ENCODE peak calls at places on chromosomes 5 and 9, in six cellular contexts. Q is breast epithelium, W is astrocyte of the cerebellum, B is body of pancreas, T is astrocyte of the spinal cord, E is IMR-90. G is an unnamed sample.

GRCh38 chr5:13913962-13914361 is 30.5 kb downstream of the DNAH5 start:
- DNase-seq in Q (no peak), W (no peak), B (no peak), T (no peak), E (no peak), G (peak)

GRCh38 chr9:6959275-6960000 is 201.7 kb downstream of the KDM4C start:
- DNase-seq in Q (no peak), W (no peak), B (no peak), T (no peak), E (no peak), G (no peak)

GRCh38 chr5:136729901-136730355 is 364.6 kb upstream of the TRPC7 start:
- DNase-seq in Q (no peak), W (peak), B (no peak), T (peak), E (peak), G (peak)

GRCh38 chr9:2055203-2055658 is 40.1 kb downstream of the SMARCA2 start:
- DNase-seq in Q (no peak), W (peak), B (no peak), T (peak), E (peak), G (peak)

GRCh38 chr5:139495644-139496435 is 13.3 kb upstream of the STING1 start:
- DNase-seq in Q (no peak), W (no peak), B (no peak), T (no peak), E (peak), G (peak)

GRCh38 chr5:116651653-116652052 is 77.0 kb upstream of the SEMA6A start:
- DNase-seq in Q (no peak), W (no peak), B (no peak), T (no peak), E (no peak), G (no peak)

GRCh38 chr5:82425591-82425990 is 147.4 kb upstream of the RPS23 start:
- DNase-seq in Q (no peak), W (no peak), B (no peak), T (no peak), E (no peak), G (no peak)

GRCh38 chr5:111963555-111963954 is 206.6 kb upstream of the NREP start:
- DNase-seq in Q (no peak), W (no peak), B (no peak), T (no peak), E (no peak), G (no peak)

GRCh38 chr9:85723220-85723619 is 18.5 kb downstream of the AGTPBP1 start:
- DNase-seq in Q (no peak), W (no peak), B (no peak), T (peak), E (no peak), G (peak)

GRCh38 chr5:166505546-166505945 is 1785.9 kb upstream of the WWC1 start:
- DNase-seq in Q (no peak), W (peak), B (no peak), T (peak), E (no peak), G (no peak)

GRCh38 chr5:139181835-139182452 is 16.2 kb downstream of the SIL1 start:
- DNase-seq in Q (peak), W (no peak), B (no peak), T (peak), E (peak), G (peak)

GRCh38 chr5:176653986-176654385 is 6.7 kb downstream of the TSPAN17 start:
- DNase-seq in Q (no peak), W (no peak), B (no peak), T (no peak), E (no peak), G (no peak)

GRCh38 chr5:100890514-100891008 is 12.5 kb downstream of the ST8SIA4 start:
- DNase-seq in Q (no peak), W (no peak), B (no peak), T (peak), E (no peak), G (peak)
- H3K4me3 ChIP-seq in Q (peak), W (no peak), B (no peak), T (no peak), E (no peak), G (no peak)

DNA sequence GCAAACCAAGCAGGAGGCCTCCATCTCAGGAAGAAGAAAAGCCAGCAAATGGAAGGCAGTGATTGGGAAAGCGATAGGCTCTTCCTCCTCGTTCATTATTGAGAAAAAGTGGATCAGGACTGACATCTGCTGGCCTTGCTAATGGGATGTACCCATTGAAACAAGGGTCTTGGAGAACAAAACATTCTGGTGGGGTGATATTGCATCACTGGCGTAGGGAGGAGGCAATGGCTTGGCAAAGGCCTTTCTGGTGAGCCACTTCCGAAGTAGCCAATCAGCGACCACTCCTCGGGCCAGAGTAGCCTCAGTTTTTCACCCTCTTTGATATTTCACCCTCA is 86.7 kb upstream of the NFIB start:
- DNase-seq in Q (peak), W (peak), B (peak), T (peak), E (peak), G (peak)
- TF ChIP-seq CTCF in Q (peak), W (peak), B (peak), T (peak), E (peak), G (peak)

DNA sequence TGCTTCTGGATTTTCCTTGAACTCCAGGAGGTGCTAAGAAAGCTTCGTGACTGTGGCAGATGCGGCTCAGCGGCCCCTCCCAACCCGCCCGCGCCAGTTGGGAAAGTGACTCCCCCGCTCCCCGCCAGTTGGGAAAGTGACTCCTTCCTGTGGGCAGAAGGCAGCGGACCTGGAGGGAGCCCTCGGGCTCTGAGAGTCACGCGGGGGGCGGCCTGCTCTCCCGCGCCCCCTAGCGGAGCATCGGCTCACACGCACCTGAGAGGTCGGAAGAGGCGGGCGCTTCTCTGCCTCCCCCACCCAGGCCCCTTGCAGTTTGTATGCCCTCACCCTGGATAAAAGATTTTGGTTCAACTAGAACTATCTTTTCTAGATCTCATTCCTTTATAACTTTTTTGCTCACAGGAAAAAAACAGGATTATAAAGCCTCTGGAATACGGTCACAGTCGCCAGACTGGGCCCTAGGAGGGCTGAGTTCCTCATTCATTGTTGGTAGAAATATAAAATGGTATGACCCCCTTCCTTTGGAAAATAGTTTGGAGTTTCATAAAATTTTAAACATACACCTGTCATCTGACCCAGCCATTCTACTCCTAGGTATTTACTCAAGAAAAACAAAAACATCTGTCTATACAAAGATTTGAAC is 82.2 kb downstream of the HSD17B3 start:
- DNase-seq in Q (no peak), W (no peak), B (peak), T (no peak), E (no peak), G (peak)
- H3K4me3 ChIP-seq in Q (peak), W (no peak), B (no peak), T (no peak), E (no peak), G (no peak)

GRCh38 chr5:135040331-135041144 is 6.5 kb upstream of the PITX1 start:
- DNase-seq in Q (no peak), W (no peak), B (no peak), T (no peak), E (no peak), G (no peak)
- TF ChIP-seq CTCF in Q (no peak), W (no peak), B (no peak), T (no peak), E (no peak), G (no peak)

GRCh38 chr5:180072256-180072548 is 643 bp upstream of the RNF130 start:
- DNase-seq in Q (no peak), W (no peak), B (no peak), T (no peak), E (no peak), G (no peak)
- H3K4me3 ChIP-seq in Q (peak), W (peak), B (no peak), T (no peak), E (no peak), G (no peak)

DNA sequence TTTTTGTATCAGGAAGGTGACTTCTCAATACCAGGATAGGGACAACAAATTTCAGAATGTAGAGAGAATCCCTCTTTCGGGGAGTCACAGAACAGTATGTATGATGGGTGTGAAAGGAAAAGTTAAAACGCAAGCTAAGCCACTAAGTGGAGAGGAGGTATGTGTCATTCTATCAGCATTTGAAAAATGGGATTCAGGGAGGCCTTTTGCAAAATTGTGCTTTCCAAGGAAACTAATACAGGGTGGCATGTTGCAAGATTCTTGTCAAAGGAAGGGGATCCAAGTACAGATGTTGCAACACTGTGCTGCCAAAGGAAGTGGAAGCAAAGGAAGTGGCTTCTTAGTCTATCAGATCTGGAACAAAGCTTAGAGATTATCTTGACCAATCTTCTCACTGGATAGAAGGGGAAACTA is 12.6 kb upstream of the TNIP1 start:
- DNase-seq in Q (no peak), W (peak), B (no peak), T (peak), E (peak), G (peak)
- TF ChIP-seq CTCF in Q (no peak), W (peak), B (no peak), T (no peak), E (no peak), G (no peak)

GRCh38 chr9:127154390-127155191 is 32.2 kb upstream of the ANGPTL2 start:
- DNase-seq in Q (peak), W (peak), B (no peak), T (peak), E (peak), G (no peak)
- H3K4me3 ChIP-seq in Q (peak), W (no peak), B (no peak), T (no peak), E (no peak), G (no peak)

DNA sequence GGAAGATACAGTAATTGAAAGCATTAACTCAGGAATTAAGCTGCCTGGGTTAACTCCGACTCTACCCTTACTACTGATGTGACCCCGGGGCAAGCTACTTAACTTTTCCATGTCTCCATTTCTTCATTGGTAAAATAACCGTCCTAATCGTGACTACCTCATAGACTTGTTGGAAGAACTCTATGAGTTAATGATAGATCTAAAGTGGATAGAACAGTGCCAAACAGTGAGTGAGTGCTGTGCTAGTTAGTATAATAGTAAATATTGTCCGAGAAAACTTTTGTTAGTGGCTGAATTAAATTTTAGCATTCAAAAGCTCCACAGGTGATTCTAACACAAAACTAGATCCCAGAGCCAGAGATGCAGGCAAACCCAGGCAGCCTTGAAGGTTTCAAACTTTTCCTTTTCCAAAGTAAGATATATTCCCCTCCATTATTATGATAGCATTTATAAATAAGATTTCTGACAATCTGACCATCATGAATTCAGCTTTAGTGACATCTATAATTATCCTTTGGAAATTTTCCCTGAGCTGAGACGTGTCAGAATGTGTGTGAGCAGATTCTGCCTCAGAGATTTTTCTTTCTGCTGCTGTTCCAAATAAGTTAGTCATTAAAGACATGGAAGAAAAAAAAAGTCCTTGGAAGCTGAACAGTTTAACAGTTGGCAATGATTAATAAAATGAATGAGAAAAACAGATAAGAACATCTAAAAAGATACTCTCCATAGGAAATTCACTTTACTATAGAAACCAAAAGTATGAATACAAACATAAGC is 369.5 kb downstream of the PRELID2 start:
- DNase-seq in Q (no peak), W (no peak), B (no peak), T (no peak), E (no peak), G (no peak)
- TF ChIP-seq CTCF in Q (no peak), W (no peak), B (no peak), T (no peak), E (no peak), G (no peak)

G was measured in epithelial cell of esophagus.